ENCODE peak calls at places on chromosome 2, in five cellular contexts. H, V, T, K and F are unnamed samples.

GRCh38 chr2:20144196-20144595 is 80.7 kb downstream of the SDC1 start:
- DNase-seq in T (no peak), V (no peak), K (no peak), H (no peak), F (no peak)

GRCh38 chr2:241617431-241618154 is 19.4 kb downstream of the THAP4 start:
- DNase-seq in K (no peak), T (peak), V (no peak), H (no peak), F (no peak)

GRCh38 chr2:237407734-237408133 is 6.2 kb downstream of the COL6A3 start:
- DNase-seq in V (no peak), K (no peak), H (no peak), T (no peak), F (no peak)

GRCh38 chr2:105375001-105375561 is 23.8 kb downstream of the FHL2 start:
- DNase-seq in H (no peak), V (peak), T (no peak), K (no peak), F (peak)

GRCh38 chr2:101002562-101003277 is 631 bp downstream of the RPL31 start:
- DNase-seq in K (no peak), H (no peak), V (peak), T (no peak), F (no peak)

GRCh38 chr2:239912938-239913631 is 112.1 kb downstream of the NDUFA10 start:
- DNase-seq in K (no peak), V (no peak), H (no peak), T (no peak), F (no peak)

GRCh38 chr2:184598313-184599053 is at the start of gene ZNF804A:
- DNase-seq in K (no peak), T (peak), V (peak), H (peak), F (no peak)

GRCh38 chr2:238107525-238108422 is 7.6 kb downstream of the ESPNL start:
- DNase-seq in K (no peak), T (no peak), V (no peak), H (no peak), F (no peak)